ENCODE peak calls at places on chromosomes 3 and 15, in six cellular contexts. O is suprapubic skin; J is sigmoid colon; I is CD8-positive, alpha-beta T cell; S is mucosa of descending colon; M is naive thymus-derived CD4-positive, alpha-beta T cell. H is an unnamed sample. For H3K4me1, the result is how much of the 10 kb centered on the place peaks cover.

GRCh38 chr3:8837172-8837571 is 67.8 kb upstream of the OXTR start:
- DNase-seq in S (no peak), J (no peak), O (no peak), I (no peak), M (no peak), H (no peak)

GRCh38 chr3:183244219-183244618 is 8.8 kb upstream of the B3GNT5 start:
- DNase-seq in O (no peak), S (peak), I (no peak), J (peak), M (no peak), H (peak)

GRCh38 chr15:54594115-54594514 is 602.6 kb downstream of the RSL24D1 start:
- DNase-seq in O (no peak), S (no peak), J (no peak), M (no peak), I (no peak), H (no peak)

GRCh38 chr15:88342666-88343065 is 86.1 kb upstream of the NTRK3 start:
- DNase-seq in M (no peak), O (no peak), S (no peak), J (no peak), I (no peak), H (no peak)

GRCh38 chr15:98812711-98813441 is 164.5 kb downstream of the IGF1R start:
- DNase-seq in O (no peak), M (no peak), S (no peak), J (no peak), I (no peak), H (no peak)

GRCh38 chr3:107987036-107987557 is 103.7 kb downstream of the CD47 start:
- DNase-seq in J (peak), O (peak), I (no peak), S (no peak), M (no peak), H (peak)

GRCh38 chr3:14534379-14535191 is 5.6 kb downstream of the GRIP2 start:
- DNase-seq in J (no peak), O (no peak), M (no peak), I (no peak), S (peak), H (peak)

GRCh38 chr3:44477312-44478030 is at the start of gene ZNF445:
- DNase-seq in S (peak), I (peak), M (peak), J (peak), O (peak), H (peak)

GRCh38 chr3:16515885-16516420 is 2.5 kb upstream of the RFTN1 start:
- DNase-seq in J (no peak), M (no peak), O (no peak), S (no peak), I (no peak), H (no peak)

GRCh38 chr3:161108840-161109239 is 3.7 kb upstream of the B3GALNT1 start:
- DNase-seq in I (no peak), O (no peak), M (no peak), S (no peak), J (no peak), H (no peak)

GRCh38 chr15:62889734-62890505 is 152.6 kb upstream of the TPM1 start:
- DNase-seq in I (no peak), O (no peak), S (no peak), M (no peak), J (peak), H (no peak)

GRCh38 chr3:63975705-63976104 is 47.6 kb downstream of the PSMD6 start:
- DNase-seq in I (no peak), J (peak), M (no peak), S (no peak), O (no peak), H (peak)

GRCh38 chr15:47756872-47757271 is 39.6 kb downstream of the SEMA6D start:
- DNase-seq in J (no peak), S (no peak), M (no peak), O (no peak), I (no peak), H (peak)

GRCh38 chr3:114697441-114697840 is 403.6 kb downstream of the TIGIT start:
- DNase-seq in O (no peak), J (no peak), S (no peak), I (no peak), M (no peak), H (no peak)

GRCh38 chr3:39456159-39456558 is 11.3 kb upstream of the MOBP start:
- DNase-seq in I (no peak), M (no peak), S (no peak), J (no peak), O (no peak), H (no peak)

GRCh38 chr3:153274521-153274920 is 112.5 kb downstream of the RAP2B start:
- DNase-seq in I (no peak), O (no peak), S (no peak), J (no peak), M (no peak), H (no peak)

GRCh38 chr3:43505351-43505750 is 116.5 kb downstream of the ANO10 start:
- DNase-seq in S (no peak), O (no peak), I (no peak), J (no peak), M (no peak), H (no peak)

GRCh38 chr3:45055032-45055410 is 28.9 kb downstream of the CLEC3B start:
- DNase-seq in S (no peak), I (no peak), J (no peak), M (no peak), O (no peak), H (no peak)

GRCh38 chr3:112514527-112515128 is 15.4 kb upstream of the BTLA start:
- DNase-seq in S (no peak), O (no peak), M (no peak), J (no peak), I (no peak), H (no peak)

GRCh38 chr15:38726187-38726586 is 161.6 kb upstream of the RASGRP1 start:
- DNase-seq in I (no peak), J (no peak), S (no peak), O (no peak), M (no peak), H (no peak)

DNA sequence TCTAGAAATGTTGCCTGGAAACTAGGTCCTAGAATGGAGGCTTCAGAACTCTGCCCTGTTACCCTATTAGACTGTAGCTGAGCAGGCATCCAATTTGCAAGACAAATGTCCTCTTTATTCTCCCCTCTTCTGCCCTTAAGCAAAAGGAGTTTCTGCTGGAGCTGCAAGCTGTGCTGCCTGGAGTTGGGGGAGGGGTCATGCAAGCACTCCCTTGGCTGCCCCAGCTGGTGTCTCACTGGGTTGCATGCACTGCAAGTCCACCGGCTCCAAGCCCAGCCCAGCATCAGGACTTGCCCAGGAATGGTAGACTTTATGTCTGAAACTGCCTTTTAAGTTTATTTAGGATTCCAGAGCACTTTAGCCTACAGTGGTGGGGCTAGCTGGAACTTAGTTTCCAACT is 15.7 kb upstream of the RBP2 start:
- DNase-seq in M (no peak), I (no peak), O (no peak), J (no peak), S (no peak), H (no peak)
- H3K4me3 ChIP-seq in M (no peak), I (no peak), O (no peak), J (no peak), S (no peak), H (no peak)

GRCh38 chr3:12963869-12964712 is 109.1 kb downstream of the IQSEC1 start:
- DNase-seq in S (no peak), O (peak), M (no peak), I (no peak), J (no peak), H (peak)

GRCh38 chr3:12963184-12963868 is 109.9 kb downstream of the IQSEC1 start:
- DNase-seq in I (no peak), M (no peak), J (no peak), O (no peak), S (no peak), H (no peak)

GRCh38 chr3:12966847-12967750 is 106.1 kb downstream of the IQSEC1 start:
- DNase-seq in I (no peak), O (peak), M (no peak), S (peak), J (no peak), H (peak)

GRCh38 chr3:12965999-12966846 is 107.0 kb downstream of the IQSEC1 start:
- DNase-seq in S (peak), M (no peak), I (no peak), O (peak), J (no peak), H (peak)

DNA sequence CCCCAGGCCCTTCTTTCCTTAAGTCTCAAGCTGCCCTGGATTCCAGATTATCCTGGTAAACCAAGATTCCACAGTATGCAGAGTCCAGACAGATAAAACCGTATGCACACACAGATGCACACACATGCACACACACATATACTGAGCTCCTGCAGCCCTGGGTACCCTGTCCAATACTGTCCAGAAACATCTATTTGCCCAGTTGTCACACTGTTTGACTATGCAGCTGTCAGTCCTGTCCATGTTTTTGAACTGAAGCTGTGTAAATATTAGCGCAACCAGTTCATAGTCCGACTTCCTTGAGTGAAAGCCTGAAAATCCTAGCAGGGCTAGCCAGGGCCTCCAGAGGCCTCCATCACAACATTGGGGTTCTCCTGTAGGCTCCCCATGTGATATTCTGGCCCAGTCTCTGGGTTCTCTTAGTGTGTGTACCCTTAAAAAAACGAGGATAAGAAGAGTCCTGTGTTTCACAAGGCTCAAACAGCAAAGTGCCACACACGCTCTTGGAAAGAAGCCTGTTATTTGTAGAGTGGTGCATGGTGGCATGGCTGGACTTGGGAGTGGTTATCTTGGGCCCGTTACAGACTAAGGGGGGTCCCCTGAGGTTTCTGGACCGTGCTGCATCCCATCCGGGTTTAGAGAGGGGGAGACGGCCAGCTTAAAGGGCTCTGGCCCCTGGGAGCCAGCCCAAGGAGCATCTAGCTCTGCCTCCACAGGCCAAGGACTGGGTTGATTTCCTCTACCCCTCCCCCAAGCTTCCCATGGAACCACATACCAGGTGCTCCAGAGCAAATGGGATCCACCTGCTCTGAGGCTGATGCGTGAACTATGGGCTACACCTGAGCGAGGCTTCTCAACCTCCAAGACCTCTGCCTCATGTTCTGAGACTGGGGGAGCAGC is 108.3 kb downstream of the IQSEC1 start:
- DNase-seq in O (no peak), S (no peak), M (no peak), I (no peak), J (no peak), H (peak)
- H3K4me1 ChIP-seq in O (half or more), S (under half), M (half or more), I (half or more), J (half or more), H (half or more)

GRCh38 chr15:56963126-56963525 is 44.7 kb downstream of the TCF12 start:
- DNase-seq in I (no peak), M (no peak), O (no peak), J (no peak), S (no peak), H (no peak)
- H3K4me3 ChIP-seq in I (no peak), M (no peak), O (no peak), J (no peak), S (no peak), H (no peak)

DNA sequence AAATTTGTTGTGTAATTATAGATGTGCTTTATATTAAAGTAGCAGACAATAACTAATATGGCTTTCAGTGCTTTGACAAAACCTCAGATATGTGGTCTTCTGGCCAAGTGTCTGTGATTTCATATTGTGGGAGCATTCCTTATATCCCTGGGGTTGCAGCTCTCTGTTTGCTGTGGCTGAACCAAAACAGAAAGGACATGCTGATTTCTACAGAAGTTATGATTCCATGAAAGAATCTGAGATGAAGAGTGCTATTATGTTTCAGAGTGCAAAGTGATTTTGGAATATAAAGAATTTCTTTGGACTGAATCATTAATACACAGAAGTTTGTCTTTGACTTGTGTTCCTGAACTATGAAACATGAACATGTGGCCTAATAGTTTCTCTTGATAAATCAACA is 36.5 kb downstream of the CDV3 start:
- DNase-seq in I (no peak), M (no peak), J (no peak), O (no peak), S (no peak), H (no peak)
- H3K4me1 ChIP-seq in I (under half), M (under half), J (under half), O (under half), S (under half), H (under half)

GRCh38 chr15:85381850-85382751 is 1.7 kb downstream of the AKAP13 start:
- DNase-seq in J (no peak), I (no peak), O (no peak), S (no peak), M (no peak), H (no peak)
- H3K4me3 ChIP-seq in J (peak), I (peak), O (peak), S (no peak), M (peak), H (peak)

DNA sequence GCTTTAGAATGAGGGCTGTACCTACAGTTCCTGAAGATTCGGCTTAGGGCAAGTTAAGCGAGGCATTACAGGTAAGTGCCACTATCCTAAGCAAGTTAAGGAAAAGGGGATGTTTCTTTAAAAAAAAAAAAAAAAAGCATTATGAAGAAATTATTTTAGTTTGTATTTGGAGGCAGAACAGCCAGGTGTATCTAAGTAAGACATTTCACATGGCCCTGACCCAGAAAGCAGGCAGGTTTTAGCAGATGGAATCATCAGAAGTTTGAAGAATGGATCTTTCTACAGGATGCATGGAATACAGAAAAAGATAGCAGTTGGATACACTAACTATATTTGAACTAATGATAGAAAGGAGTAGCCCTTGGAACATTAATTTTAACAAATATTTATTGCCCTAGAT is 105.6 kb downstream of the OSBPL10 start:
- DNase-seq in O (no peak), M (no peak), I (no peak), J (no peak), S (no peak), H (no peak)
- H3K4me1 ChIP-seq in O (under half), M (under half), I (under half), J (under half), S (under half), H (under half)

H was measured in psoas muscle.